ENCODE peak calls at places on chromosomes 16 and 17, in six cellular contexts. U, Q, W, N, C and M are unnamed samples.

GRCh38 chr17:81460856-81461460 is 51.6 kb downstream of the ACTG1 start:
- DNase-seq in U (no peak), Q (no peak), W (no peak), N (no peak), C (no peak), M (peak; percentile 38)

GRCh38 chr16:50889746-50890145 is 147.9 kb downstream of the CYLD start:
- DNase-seq in U (no peak), Q (no peak), W (no peak), N (no peak), C (no peak), M (no peak)

GRCh38 chr17:72984145-72984924 is 108.2 kb downstream of the SLC39A11 start:
- DNase-seq in U (no peak), Q (no peak), W (no peak), N (no peak), C (peak; percentile 80), M (no peak)

GRCh38 chr17:39239640-39240314 is 14.0 kb upstream of the STAC2 start:
- DNase-seq in U (peak; percentile 49), Q (peak; percentile 72), W (peak; percentile 67), N (peak; percentile 52), C (peak; percentile 79), M (peak; percentile 47)

GRCh38 chr16:30395992-30396560 is 856 bp downstream of the ZNF48 start:
- DNase-seq in U (no peak), Q (no peak), W (no peak), N (no peak), C (no peak), M (no peak)

GRCh38 chr17:44308320-44308818 is at the start of gene RUNDC3A:
- DNase-seq in U (peak; percentile 74), Q (peak; percentile 76), W (peak; percentile 80), N (peak; percentile 72), C (peak; percentile 94), M (peak; percentile 89)

GRCh38 chr17:16521070-16521727 is 29.2 kb upstream of the LRRC75A start:
- DNase-seq in U (peak; percentile 21), Q (peak; percentile 88), W (peak; percentile 61), N (peak; percentile 43), C (peak; percentile 86), M (peak; percentile 41)

GRCh38 chr17:83180264-83180995 is 101.0 kb downstream of the METRNL start:
- DNase-seq in U (no peak), Q (no peak), W (no peak), N (no peak), C (no peak), M (peak; percentile 12)

GRCh38 chr16:69115361-69115760 is 9.9 kb downstream of the HAS3 start:
- DNase-seq in U (no peak), Q (no peak), W (no peak), N (no peak), C (no peak), M (no peak)

GRCh38 chr16:19115148-19116021 is 1.6 kb downstream of the ITPRIPL2 start:
- DNase-seq in U (no peak), Q (no peak), W (no peak), N (no peak), C (peak; percentile 59), M (no peak)

GRCh38 chr17:80931421-80932265 is 60.0 kb upstream of the CHMP6 start:
- DNase-seq in U (no peak), Q (no peak), W (no peak), N (no peak), C (peak; percentile 96), M (no peak)

GRCh38 chr17:29933379-29933778 is 3.4 kb upstream of the SSH2 start:
- DNase-seq in U (no peak), Q (no peak), W (no peak), N (no peak), C (peak; percentile 81), M (no peak)

GRCh38 chr17:30225919-30226553 is 9.5 kb downstream of the SLC6A4 start:
- DNase-seq in U (no peak), Q (no peak), W (no peak), N (no peak), C (no peak), M (no peak)

GRCh38 chr17:74245145-74245817 is 28.8 kb upstream of the DNAI2 start:
- DNase-seq in U (no peak), Q (no peak), W (no peak), N (no peak), C (peak; percentile 61), M (no peak)

GRCh38 chr16:3027488-3027795 is 3.6 kb downstream of the THOC6 start:
- DNase-seq in U (no peak), Q (no peak), W (no peak), N (no peak), C (no peak), M (no peak)